ENCODE peak calls at places on chromosomes 16 and 17, in ten cellular contexts. K is GF-D8; Y is heart right ventricle; I is dorsolateral prefrontal cortex; H is anterior cingulate cortex; G is activated naive CD8-positive, alpha-beta T cell treated with anti-CD3 and anti-CD28 coated beads for 36 hours; Z is IMR-90; X is neuronal stem cell; E is AG10803; W is A549. C is an unnamed sample.

GRCh38 chr16:88494335-88495154 is 41.5 kb downstream of the ZFPM1 start:
- DNase-seq in H (no peak), Y (no peak), E (no peak), W (no peak), G (no peak), X (no peak), K (no peak), I (no peak), Z (no peak), C (no peak)

GRCh38 chr16:72927199-72928088 is 120.5 kb downstream of the ZFHX3 start:
- DNase-seq in K (peak), H (no peak), Z (peak), X (no peak), E (peak), W (peak), I (no peak), Y (no peak), G (no peak), C (peak)

GRCh38 chr17:16371742-16372141 is 9.1 kb upstream of the UBB start:
- DNase-seq in G (no peak), X (no peak), H (no peak), E (peak), K (no peak), Z (peak), Y (no peak), W (no peak), I (no peak), C (no peak)

GRCh38 chr16:22665048-22665797 is 148.7 kb upstream of the HS3ST2 start:
- DNase-seq in G (no peak), W (no peak), K (no peak), E (no peak), I (no peak), Y (no peak), H (no peak), X (no peak), Z (no peak), C (no peak)

GRCh38 chr16:46972971-46973456 is 460 bp downstream of the DNAJA2 start:
- DNase-seq in H (peak), I (peak), X (peak), E (no peak), W (no peak), G (peak), K (no peak), Z (no peak), Y (peak), C (peak)

GRCh38 chr16:53881371-53881770 is 177.4 kb downstream of the FTO start:
- DNase-seq in I (no peak), K (no peak), G (no peak), X (no peak), W (peak), Z (peak), Y (no peak), H (no peak), E (peak), C (no peak)

GRCh38 chr16:2325791-2326190 is 14.7 kb downstream of the ABCA3 start:
- DNase-seq in Z (no peak), E (no peak), H (no peak), W (no peak), I (no peak), K (no peak), G (no peak), X (no peak), Y (no peak), C (no peak)

GRCh38 chr17:45895969-45896793 is 1.8 kb downstream of the MAPT start:
- DNase-seq in H (peak), Z (no peak), X (peak), I (peak), E (no peak), K (no peak), W (no peak), Y (no peak), G (no peak), C (no peak)

GRCh38 chr16:66603537-66604375 is 748 bp upstream of the CMTM3 start:
- DNase-seq in H (peak), W (peak), E (peak), G (peak), Y (peak), X (peak), K (peak), Z (peak), I (no peak), C (peak)

GRCh38 chr16:55271945-55272513 is 52.0 kb upstream of the IRX6 start:
- DNase-seq in H (no peak), I (no peak), G (no peak), K (no peak), E (no peak), Z (no peak), W (no peak), X (no peak), Y (peak), C (no peak)

C was measured in transverse colon.